ENCODE peak calls at places on chromosome 3, in eight cellular contexts. H is A549, T is tibial nerve, G is astrocyte of the spinal cord, M is AG09309, E is stomach, V is upper lobe of right lung, J is lower lobe of right lung. Z is an unnamed sample.

GRCh38 chr3:123156276-123156995 is 45.3 kb upstream of the SEC22A start:
- DNase-seq in H (no peak), T (no peak), G (no peak), M (no peak), E (no peak), V (peak; percentile 51), J (no peak), Z (no peak)

GRCh38 chr3:120637836-120638559 is 41.9 kb downstream of the NDUFB4 start:
- DNase-seq in H (no peak), T (no peak), G (no peak), M (no peak), E (no peak), V (no peak), J (no peak), Z (no peak)

GRCh38 chr3:162641869-162642350 is 1145.3 kb downstream of the OTOL1 start:
- DNase-seq in H (no peak), T (no peak), G (no peak), M (no peak), E (no peak), V (no peak), J (no peak), Z (no peak)

GRCh38 chr3:19541284-19541683 is 392.7 kb downstream of the EFHB start:
- DNase-seq in H (no peak), T (no peak), G (no peak), M (no peak), E (no peak), V (no peak), J (no peak), Z (no peak)

GRCh38 chr3:165464736-165465135 is 268.6 kb upstream of the SLITRK3 start:
- DNase-seq in H (no peak), T (no peak), G (peak; percentile 71), M (no peak), E (no peak), V (no peak), J (no peak), Z (no peak)

GRCh38 chr3:148943531-148944200 is 47.7 kb upstream of the GYG1 start:
- DNase-seq in H (peak; percentile 88), T (no peak), G (peak; percentile 81), M (peak; percentile 87), E (no peak), V (no peak), J (no peak), Z (peak; percentile 66)

GRCh38 chr3:48614044-48614443 is 4.6 kb upstream of the UQCRC1 start:
- DNase-seq in H (no peak), T (no peak), G (peak; percentile 39), M (peak; percentile 65), E (no peak), V (no peak), J (no peak), Z (no peak)

GRCh38 chr3:64732570-64732969 is 44.8 kb upstream of the ADAMTS9 start:
- DNase-seq in H (no peak), T (no peak), G (peak; percentile 9), M (no peak), E (no peak), V (no peak), J (no peak), Z (no peak)

GRCh38 chr3:121747976-121748375 is 1.6 kb downstream of the GOLGB1 start:
- DNase-seq in H (no peak), T (no peak), G (no peak), M (no peak), E (no peak), V (no peak), J (no peak), Z (no peak)

GRCh38 chr3:151109401-151109800 is 23.9 kb downstream of the MED12L start:
- DNase-seq in H (no peak), T (no peak), G (no peak), M (no peak), E (no peak), V (no peak), J (no peak), Z (no peak)

GRCh38 chr3:71310595-71311319 is 272.8 kb downstream of the FOXP1 start:
- DNase-seq in H (no peak), T (peak; percentile 50), G (peak; percentile 59), M (peak; percentile 44), E (no peak), V (no peak), J (no peak), Z (no peak)

GRCh38 chr3:30310251-30310954 is 296.0 kb upstream of the TGFBR2 start:
- DNase-seq in H (no peak), T (no peak), G (no peak), M (no peak), E (no peak), V (no peak), J (no peak), Z (no peak)

GRCh38 chr3:120341658-120342346 is 7.4 kb downstream of the LRRC58 start:
- DNase-seq in H (no peak), T (no peak), G (no peak), M (no peak), E (no peak), V (peak; percentile 40), J (no peak), Z (no peak)

GRCh38 chr3:141410861-141411771 is 42.8 kb downstream of the ZBTB38 start:
- DNase-seq in H (no peak), T (no peak), G (peak; percentile 56), M (no peak), E (no peak), V (no peak), J (no peak), Z (no peak)

GRCh38 chr3:113516115-113516505 is 1.2 kb upstream of the SPICE1 start:
- DNase-seq in H (peak; percentile 24), T (no peak), G (no peak), M (no peak), E (no peak), V (no peak), J (no peak), Z (no peak)

GRCh38 chr3:123409443-123410148 is 39.3 kb downstream of the ADCY5 start:
- DNase-seq in H (peak; percentile 20), T (no peak), G (no peak), M (no peak), E (no peak), V (no peak), J (no peak), Z (no peak)

GRCh38 chr3:64508140-64508539 is 179.7 kb downstream of the ADAMTS9 start:
- DNase-seq in H (no peak), T (no peak), G (no peak), M (no peak), E (no peak), V (no peak), J (no peak), Z (no peak)

GRCh38 chr3:122349171-122349570 is 24.1 kb downstream of the CSTA start:
- DNase-seq in H (no peak), T (no peak), G (no peak), M (no peak), E (no peak), V (no peak), J (no peak), Z (no peak)

GRCh38 chr3:70298385-70298784 is 14.1 kb downstream of the MDFIC2 start:
- DNase-seq in H (no peak), T (no peak), G (no peak), M (no peak), E (no peak), V (no peak), J (no peak), Z (no peak)

GRCh38 chr3:110420158-110420641 is 651.4 kb upstream of the NECTIN3 start:
- DNase-seq in H (peak; percentile 3), T (no peak), G (peak; percentile 94), M (peak; percentile 65), E (no peak), V (no peak), J (no peak), Z (peak; percentile 69)
- H3K4me3 ChIP-seq in H (peak overlapping the region; percentile 10), T (no peak overlapping the region), G (no peak overlapping the region), M (no peak overlapping the region), E (no peak overlapping the region), V (no peak overlapping the region), J (no peak overlapping the region), Z (no peak overlapping the region)

GRCh38 chr3:195151866-195152526 is 119.0 kb downstream of the XXYLT1 start:
- DNase-seq in H (no peak), T (no peak), G (peak; percentile 71), M (no peak), E (no peak), V (no peak), J (no peak), Z (peak; percentile 3)

GRCh38 chr3:195154111-195154791 is 116.7 kb downstream of the XXYLT1 start:
- DNase-seq in H (no peak), T (no peak), G (peak; percentile 54), M (no peak), E (no peak), V (no peak), J (no peak), Z (no peak)

GRCh38 chr3:195153121-195153520 is 117.8 kb downstream of the XXYLT1 start:
- DNase-seq in H (no peak), T (no peak), G (peak; percentile 37), M (no peak), E (no peak), V (no peak), J (no peak), Z (no peak)

GRCh38 chr3:195154793-195155535 is 116.0 kb downstream of the XXYLT1 start:
- DNase-seq in H (no peak), T (peak; percentile 71), G (peak; percentile 98), M (peak; percentile 85), E (peak; percentile 94), V (peak; percentile 93), J (peak; percentile 90), Z (peak; percentile 30)

GRCh38 chr3:195153653-195154052 is 117.3 kb downstream of the XXYLT1 start:
- DNase-seq in H (no peak), T (no peak), G (no peak), M (no peak), E (no peak), V (no peak), J (no peak), Z (no peak)
- TF ChIP-seq CTCF in H (no peak), T (no peak), G (no peak), M (no peak), E (no peak), V (no peak), J (no peak), Z (no peak)

GRCh38 chr3:115512565-115513410 is 110.5 kb upstream of the GAP43 start:
- DNase-seq in H (peak; percentile 13), T (no peak), G (peak; percentile 60), M (no peak), E (no peak), V (peak; percentile 69), J (peak; percentile 48), Z (no peak)
- H3K4me3 ChIP-seq in H (peak overlapping the region; percentile 53), T (peak overlapping the region; percentile 50), G (peak overlapping the region; percentile 59), M (peak overlapping the region; percentile 47), E (peak overlapping the region; percentile 51), V (peak overlapping the region; percentile 47), J (peak overlapping the region; percentile 54), Z (peak overlapping the region; percentile 63)

DNA sequence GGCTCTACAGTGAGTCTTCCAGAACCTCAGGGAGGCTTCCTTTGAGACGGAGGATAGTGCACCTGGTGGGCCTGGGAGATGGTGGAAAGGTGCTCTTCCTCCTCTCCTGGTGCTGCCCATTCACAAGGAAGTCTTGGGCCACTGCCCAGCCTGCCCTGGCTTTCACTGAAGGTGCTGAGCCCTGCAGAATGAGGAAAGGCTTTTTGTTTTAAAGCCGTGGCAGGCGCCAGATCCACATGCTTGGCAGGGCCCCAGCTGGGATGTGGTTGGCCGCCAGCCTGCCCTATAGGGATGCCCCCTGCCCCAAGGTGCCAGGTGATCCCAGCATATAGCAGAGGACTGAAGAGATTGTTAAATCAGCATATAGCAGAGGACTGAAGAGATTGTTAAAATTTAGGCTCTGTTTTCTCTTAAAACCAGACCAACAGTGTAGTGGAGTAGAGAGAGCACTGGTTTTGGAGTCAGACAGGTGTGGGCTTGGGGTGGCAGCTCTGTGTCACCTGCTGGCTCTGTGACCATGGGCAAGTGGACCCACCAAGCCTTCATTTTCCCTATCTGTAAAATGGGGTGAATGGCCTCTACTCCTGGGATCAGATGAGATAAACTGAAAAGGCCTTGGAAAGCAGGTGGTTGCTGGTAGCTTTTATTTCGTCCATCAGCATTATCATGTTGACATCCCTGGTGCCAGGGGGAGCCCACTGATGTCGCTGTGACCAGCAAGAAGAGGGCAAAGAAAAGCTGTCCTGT is 53.3 kb downstream of the SLC6A6 start:
- DNase-seq in H (no peak), T (no peak), G (no peak), M (no peak), E (peak; percentile 95), V (no peak), J (peak; percentile 61), Z (no peak)
- TF ChIP-seq CTCF in H (no peak), T (no peak), G (no peak), M (no peak), E (no peak), V (no peak), J (no peak), Z (no peak)

Z was measured in epithelial cell of proximal tubule.